ENCODE peak calls at places on chromosomes 3 and 15, in six cellular contexts. R is activated B cell treated with CpG ODN at 0.5 μM for 24 hours, D is AG10803, Q is A549, S is omental fat pad, Y is heart right ventricle. U is an unnamed sample.

GRCh38 chr15:74901612-74902063 is 5.0 kb downstream of the FAM219B start:
- DNase-seq in Y (peak; percentile 47), R (peak; percentile 30), D (peak; percentile 41), S (peak; percentile 26), Q (peak; percentile 91), U (peak; percentile 44)

GRCh38 chr3:149177122-149177521 is 44.5 kb downstream of the CP start:
- DNase-seq in R (no peak), D (no peak), S (no peak), Q (no peak), Y (no peak), U (no peak)

GRCh38 chr15:40238927-40239591 is at the start of gene PAK6:
- DNase-seq in Q (peak; percentile 73), Y (no peak), R (peak; percentile 36), D (peak; percentile 15), S (peak; percentile 42), U (no peak)

GRCh38 chr3:193269343-193269742 is 28.3 kb downstream of the PLAAT1 start:
- DNase-seq in Q (no peak), R (no peak), S (no peak), Y (no peak), D (no peak), U (no peak)

GRCh38 chr3:128226794-128227399 is 73.6 kb downstream of the EEFSEC start:
- DNase-seq in Q (peak; percentile 51), S (no peak), D (peak; percentile 9), R (no peak), Y (no peak), U (no peak)

GRCh38 chr3:15645740-15646490 is 44.4 kb downstream of the BTD start:
- DNase-seq in S (peak; percentile 86), Q (peak; percentile 70), D (peak; percentile 95), R (no peak), Y (no peak), U (no peak)

GRCh38 chr3:12470111-12470510 is 14.2 kb upstream of the TSEN2 start:
- DNase-seq in S (no peak), Q (no peak), R (no peak), Y (no peak), D (peak; percentile 30), U (no peak)

GRCh38 chr3:129112308-129113052 is 9.1 kb downstream of the RAB43 start:
- DNase-seq in D (peak; percentile 75), S (no peak), R (no peak), Y (no peak), Q (no peak), U (no peak)

GRCh38 chr15:29135702-29136426 is 133.8 kb downstream of the NSMCE3 start:
- DNase-seq in Q (no peak), S (no peak), Y (no peak), D (no peak), R (no peak), U (no peak)

GRCh38 chr3:5010706-5011554 is 31.7 kb downstream of the BHLHE40 start:
- DNase-seq in S (no peak), D (peak; percentile 78), R (no peak), Q (no peak), Y (no peak), U (no peak)

GRCh38 chr3:25916286-25916685 is 126.4 kb downstream of the OXSM start:
- DNase-seq in R (no peak), Y (no peak), Q (no peak), S (no peak), D (no peak), U (no peak)

GRCh38 chr15:78105541-78106241 is 13.3 kb downstream of the SH2D7 start:
- DNase-seq in Y (no peak), S (no peak), D (peak; percentile 22), Q (no peak), R (no peak), U (no peak)

GRCh38 chr15:89030311-89030710 is 57.9 kb upstream of the ABHD2 start:
- DNase-seq in Y (no peak), Q (no peak), D (no peak), S (no peak), R (no peak), U (no peak)

GRCh38 chr3:192620300-192620699 is 107.0 kb downstream of the FGF12 start:
- DNase-seq in Y (no peak), S (no peak), D (no peak), R (no peak), Q (no peak), U (no peak)

GRCh38 chr3:195154111-195154791 is 116.7 kb downstream of the XXYLT1 start:
- DNase-seq in Q (no peak), D (peak; percentile 71), Y (peak; percentile 41), S (no peak), R (no peak), U (no peak)

DNA sequence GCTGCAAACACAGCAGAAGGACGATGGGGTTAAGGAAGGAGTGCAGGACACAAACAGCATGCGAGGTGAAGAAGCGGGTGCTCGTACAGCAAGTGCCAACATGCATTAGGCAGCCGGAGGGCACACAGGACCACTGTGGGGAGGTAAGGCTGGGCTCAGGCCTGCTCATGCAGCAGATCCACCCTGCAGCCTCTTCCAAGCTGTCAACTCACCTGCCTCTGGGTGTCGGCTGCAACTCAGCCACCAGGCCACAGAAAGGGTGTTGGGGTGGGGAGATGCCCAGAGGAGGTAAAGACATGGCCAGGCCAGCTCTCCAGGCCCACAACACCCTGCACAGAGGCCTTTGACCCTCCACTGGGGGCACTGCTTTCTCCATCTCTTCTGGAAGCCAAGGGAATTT is 44.2 kb downstream of the TGM4 start:
- DNase-seq in D (no peak), R (no peak), S (no peak), Y (no peak), Q (no peak), U (no peak)
- TF ChIP-seq CTCF in D (no peak), R (no peak), S (no peak), Y (no peak), Q (no peak), U (no peak)

GRCh38 chr15:63041982-63042878 is at the start of gene TPM1:
- DNase-seq in S (no peak), Y (peak; percentile 88), D (peak; percentile 95), R (no peak), Q (peak; percentile 95), U (no peak)
- TF ChIP-seq CTCF in S (no peak), Y (no peak), D (peak; percentile 17), R (no peak), Q (peak; percentile 13), U (no peak)

DNA sequence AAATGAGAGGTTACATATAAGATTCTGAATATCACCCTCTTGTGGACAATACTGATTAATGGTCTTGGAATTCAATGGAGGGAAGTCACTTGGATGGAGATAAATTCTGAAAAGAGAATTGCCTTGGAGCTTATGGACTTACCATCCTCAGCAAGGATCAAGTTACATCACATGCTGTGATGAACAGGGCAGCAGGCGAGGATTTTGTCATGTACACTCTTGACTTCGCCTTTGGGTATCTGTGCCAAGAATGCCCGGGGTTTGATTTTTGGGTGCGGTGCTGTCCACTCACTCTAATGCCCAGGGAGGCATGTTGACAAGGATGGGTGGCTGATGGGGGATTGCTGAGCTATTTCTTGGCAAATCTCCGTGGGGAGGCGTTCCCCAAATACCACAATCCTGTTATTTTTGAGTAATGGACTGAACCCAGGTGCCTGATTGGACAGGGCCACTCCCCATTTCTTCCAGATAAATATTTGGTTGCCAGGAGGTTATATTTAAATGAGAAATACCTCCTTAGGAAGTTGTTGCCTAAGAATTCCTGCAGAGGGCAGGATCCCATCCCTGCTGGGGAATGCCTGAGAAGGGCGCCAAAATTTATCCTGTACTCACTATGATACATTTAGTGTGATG is 96.3 kb downstream of the TPRG1 start:
- DNase-seq in Q (peak; percentile 15), R (no peak), D (peak; percentile 33), Y (no peak), S (no peak), U (no peak)
- TF ChIP-seq CTCF in Q (no peak), R (no peak), D (peak; percentile 39), Y (no peak), S (no peak), U (no peak)

GRCh38 chr3:71586810-71587242 is 3.3 kb upstream of the FOXP1 start:
- DNase-seq in Y (no peak), D (no peak), R (no peak), S (no peak), Q (no peak), U (no peak)
- TF ChIP-seq CTCF in Y (no peak), D (no peak), R (no peak), S (no peak), Q (no peak), U (peak; percentile 32)

GRCh38 chr15:80780416-80781221 is 1.4 kb downstream of the CEMIP start:
- DNase-seq in S (no peak), Y (peak; percentile 56), D (peak; percentile 62), R (no peak), Q (peak; percentile 57), U (no peak)

GRCh38 chr15:80777836-80778620 is 1.1 kb upstream of the CEMIP start:
- DNase-seq in S (no peak), Q (no peak), Y (no peak), R (no peak), D (no peak), U (no peak)

GRCh38 chr15:80778621-80778963 is 578 bp upstream of the CEMIP start:
- DNase-seq in D (no peak), R (no peak), S (no peak), Q (no peak), Y (no peak), U (no peak)

GRCh38 chr15:80779658-80780415 is 667 bp downstream of the CEMIP start:
- DNase-seq in Y (no peak), Q (peak; percentile 41), S (no peak), R (no peak), D (no peak), U (no peak)

GRCh38 chr15:80778964-80779657 is at the start of gene CEMIP:
- DNase-seq in R (peak; percentile 27), Q (peak; percentile 88), D (peak; percentile 88), S (no peak), Y (peak; percentile 49), U (peak; percentile 22)
- TF ChIP-seq CTCF in R (no peak), Q (peak; percentile 99), D (peak; percentile 48), S (peak; percentile 42), Y (peak; percentile 59), U (no peak)

GRCh38 chr3:9951126-9951525 is 1.1 kb downstream of the PRRT3 start:
- DNase-seq in R (no peak), Y (no peak), Q (no peak), S (no peak), D (no peak), U (no peak)

GRCh38 chr3:9949626-9950025 is 2.6 kb downstream of the PRRT3 start:
- DNase-seq in R (no peak), S (no peak), Y (no peak), D (no peak), Q (no peak), U (no peak)

GRCh38 chr3:9951962-9952805 is at the start of gene PRRT3:
- DNase-seq in R (peak; percentile 41), S (no peak), Q (no peak), Y (no peak), D (peak; percentile 28), U (peak; percentile 31)

GRCh38 chr3:9949115-9949514 is 3.1 kb downstream of the PRRT3 start:
- DNase-seq in D (no peak), Q (no peak), S (no peak), Y (no peak), R (no peak), U (no peak)

GRCh38 chr3:9951598-9951961 is 628 bp downstream of the PRRT3 start:
- DNase-seq in Y (no peak), D (no peak), S (no peak), R (no peak), Q (no peak), U (no peak)
- TF ChIP-seq CTCF in Y (no peak), D (no peak), S (no peak), R (no peak), Q (no peak), U (no peak)

U was measured in natural killer cell.